ENCODE peak calls at places on chromosomes 12 and 14, in four cellular contexts. One of them, this sample, is unnamed. For H3K4me1, the result is how much of the 10 kb centered on the place peaks cover.

GRCh38 chr12:12387521-12387920 is 30.6 kb downstream of the BORCS5 start:
- DNase-seq in H1: no peak
- DNase-seq in stomach: no peak
- DNase-seq in sigmoid colon: no peak
- DNase-seq in this sample: no peak

GRCh38 chr12:107610030-107610859 is 75.4 kb upstream of the PWP1 start:
- DNase-seq in H1: peak
- DNase-seq in stomach: no peak
- DNase-seq in sigmoid colon: no peak
- DNase-seq in this sample: no peak

GRCh38 chr12:123054371-123054770 is 73.9 kb downstream of the ARL6IP4 start:
- DNase-seq in H1: no peak
- DNase-seq in stomach: no peak
- DNase-seq in sigmoid colon: no peak
- DNase-seq in this sample: no peak

GRCh38 chr14:91284146-91284790 is 39.8 kb upstream of the GPR68 start:
- DNase-seq in H1: no peak
- DNase-seq in stomach: no peak
- DNase-seq in sigmoid colon: no peak
- DNase-seq in this sample: no peak

GRCh38 chr12:12803186-12803585 is 10.0 kb upstream of the DDX47 start:
- DNase-seq in H1: no peak
- DNase-seq in stomach: peak
- DNase-seq in sigmoid colon: peak
- DNase-seq in this sample: peak

GRCh38 chr12:119725523-119725922 is 57.6 kb downstream of the PRKAB1 start:
- DNase-seq in H1: no peak
- DNase-seq in stomach: no peak
- DNase-seq in sigmoid colon: no peak
- DNase-seq in this sample: no peak

GRCh38 chr12:99567072-99567471 is 80.5 kb upstream of the GARIN6 start:
- DNase-seq in H1: no peak
- DNase-seq in stomach: no peak
- DNase-seq in sigmoid colon: no peak
- DNase-seq in this sample: no peak

GRCh38 chr14:96693986-96694385 is 103.2 kb upstream of the VRK1 start:
- DNase-seq in H1: no peak
- DNase-seq in stomach: no peak
- DNase-seq in sigmoid colon: no peak
- DNase-seq in this sample: no peak

GRCh38 chr14:74474376-74474775 is 18.7 kb downstream of the NPC2 start:
- DNase-seq in H1: no peak
- DNase-seq in stomach: no peak
- DNase-seq in sigmoid colon: no peak
- DNase-seq in this sample: no peak

GRCh38 chr12:29599397-29599796 is 101.9 kb upstream of the OVCH1 start:
- DNase-seq in H1: no peak
- DNase-seq in stomach: no peak
- DNase-seq in sigmoid colon: no peak
- DNase-seq in this sample: no peak

GRCh38 chr14:54814076-54814475 is 88.5 kb downstream of the GCH1 start:
- DNase-seq in H1: no peak
- DNase-seq in stomach: no peak
- DNase-seq in sigmoid colon: no peak
- DNase-seq in this sample: no peak

GRCh38 chr14:103920981-103921854 is 7.0 kb upstream of the TDRD9 start:
- DNase-seq in H1: peak
- DNase-seq in stomach: peak
- DNase-seq in sigmoid colon: peak
- DNase-seq in this sample: peak
- TF ChIP-seq POLR2A in H1: peak
- TF ChIP-seq POLR2A in stomach: peak
- TF ChIP-seq POLR2A in sigmoid colon: peak
- TF ChIP-seq POLR2A in this sample: peak

GRCh38 chr14:38762436-38762835 is 340.6 kb downstream of the SEC23A start:
- DNase-seq in H1: no peak
- DNase-seq in stomach: no peak
- DNase-seq in sigmoid colon: no peak
- DNase-seq in this sample: no peak
- TF ChIP-seq POLR2AphosphoS5 in H1: no peak
- TF ChIP-seq POLR2AphosphoS5 in stomach: no peak
- TF ChIP-seq POLR2AphosphoS5 in sigmoid colon: no peak
- TF ChIP-seq POLR2AphosphoS5 in this sample: no peak

GRCh38 chr14:64685364-64686130 is 18.7 kb upstream of the PLEKHG3 start:
- DNase-seq in H1: no peak
- DNase-seq in stomach: no peak
- DNase-seq in sigmoid colon: no peak
- DNase-seq in this sample: no peak
- H3K4me1 ChIP-seq in H1: under half
- H3K4me1 ChIP-seq in stomach: under half
- H3K4me1 ChIP-seq in sigmoid colon: under half
- H3K4me1 ChIP-seq in this sample: under half

GRCh38 chr12:37545759-37546158 is 770.8 kb upstream of the ALG10B start:
- DNase-seq in H1: no peak
- DNase-seq in stomach: no peak
- DNase-seq in sigmoid colon: no peak
- DNase-seq in this sample: no peak
- TF ChIP-seq POLR2A in H1: no peak
- TF ChIP-seq POLR2A in stomach: no peak
- TF ChIP-seq POLR2A in sigmoid colon: no peak
- TF ChIP-seq POLR2A in this sample: no peak

GRCh38 chr12:124422570-124423523 is 128.0 kb downstream of the RFLNA start:
- DNase-seq in H1: no peak
- DNase-seq in stomach: peak
- DNase-seq in sigmoid colon: peak
- DNase-seq in this sample: peak
- TF ChIP-seq POLR2AphosphoS5 in H1: no peak
- TF ChIP-seq POLR2AphosphoS5 in stomach: peak
- TF ChIP-seq POLR2AphosphoS5 in sigmoid colon: peak
- TF ChIP-seq POLR2AphosphoS5 in this sample: peak

GRCh38 chr12:27304856-27305255 is 27.8 kb upstream of the BMAL2 start:
- DNase-seq in H1: no peak
- DNase-seq in stomach: no peak
- DNase-seq in sigmoid colon: no peak
- DNase-seq in this sample: no peak

GRCh38 chr12:27305673-27306504 is 26.7 kb upstream of the BMAL2 start:
- DNase-seq in H1: no peak
- DNase-seq in stomach: no peak
- DNase-seq in sigmoid colon: no peak
- DNase-seq in this sample: no peak

GRCh38 chr12:27309995-27310315 is 22.7 kb upstream of the BMAL2 start:
- DNase-seq in H1: no peak
- DNase-seq in stomach: no peak
- DNase-seq in sigmoid colon: no peak
- DNase-seq in this sample: no peak

GRCh38 chr12:27309293-27309994 is 23.2 kb upstream of the BMAL2 start:
- DNase-seq in H1: no peak
- DNase-seq in stomach: no peak
- DNase-seq in sigmoid colon: no peak
- DNase-seq in this sample: no peak
- H3K4me1 ChIP-seq in H1: under half
- H3K4me1 ChIP-seq in stomach: under half
- H3K4me1 ChIP-seq in sigmoid colon: under half
- H3K4me1 ChIP-seq in this sample: under half

GRCh38 chr12:1130571-1130970 is 139.5 kb downstream of the ERC1 start:
- DNase-seq in H1: no peak
- DNase-seq in stomach: no peak
- DNase-seq in sigmoid colon: no peak
- DNase-seq in this sample: no peak
- TF ChIP-seq POLR2A in H1: no peak
- TF ChIP-seq POLR2A in stomach: no peak
- TF ChIP-seq POLR2A in sigmoid colon: no peak
- TF ChIP-seq POLR2A in this sample: no peak

This sample was measured in breast epithelium.